ENCODE peak calls at places on chromosomes 7 and 10, in seven cellular contexts. Q, W, S, J, K, C and V are unnamed samples.

GRCh38 chr10:63675171-63675570 is 154.0 kb downstream of the REEP3 start:
- DNase-seq in S (peak), J (no peak), W (no peak), K (no peak), Q (peak), C (no peak), V (no peak)

GRCh38 chr7:128867842-128868623 is 5.4 kb downstream of the ATP6V1F start:
- DNase-seq in C (no peak), J (no peak), S (peak), W (no peak), Q (no peak), K (no peak), V (no peak)

GRCh38 chr7:138785587-138786437 is 12.0 kb upstream of the TMEM213 start:
- DNase-seq in J (no peak), Q (no peak), C (peak), S (no peak), K (peak), W (no peak), V (no peak)

GRCh38 chr7:125061-125471 is 67.3 kb upstream of the FAM20C start:
- DNase-seq in J (no peak), K (no peak), Q (no peak), C (no peak), S (no peak), W (no peak), V (no peak)

GRCh38 chr7:129827467-129827990 is 125.2 kb downstream of the UBE2H start:
- DNase-seq in Q (no peak), W (no peak), C (no peak), K (no peak), S (no peak), J (no peak), V (no peak)

GRCh38 chr7:138886501-138886917 is 88.5 kb upstream of the ATP6V0A4 start:
- DNase-seq in J (peak), Q (peak), K (peak), W (peak), S (peak), C (peak), V (peak)

GRCh38 chr7:156966387-156966786 is 16.9 kb downstream of the NOM1 start:
- DNase-seq in S (no peak), W (no peak), C (no peak), J (no peak), Q (no peak), K (no peak), V (no peak)

GRCh38 chr7:131307627-131308026 is 20.0 kb upstream of the MKLN1 start:
- DNase-seq in W (no peak), S (no peak), J (no peak), Q (no peak), K (no peak), C (no peak), V (no peak)

GRCh38 chr7:1317654-1318450 is 85.2 kb downstream of the UNCX start:
- DNase-seq in K (no peak), S (no peak), Q (no peak), J (no peak), C (no peak), W (no peak), V (no peak)

DNA sequence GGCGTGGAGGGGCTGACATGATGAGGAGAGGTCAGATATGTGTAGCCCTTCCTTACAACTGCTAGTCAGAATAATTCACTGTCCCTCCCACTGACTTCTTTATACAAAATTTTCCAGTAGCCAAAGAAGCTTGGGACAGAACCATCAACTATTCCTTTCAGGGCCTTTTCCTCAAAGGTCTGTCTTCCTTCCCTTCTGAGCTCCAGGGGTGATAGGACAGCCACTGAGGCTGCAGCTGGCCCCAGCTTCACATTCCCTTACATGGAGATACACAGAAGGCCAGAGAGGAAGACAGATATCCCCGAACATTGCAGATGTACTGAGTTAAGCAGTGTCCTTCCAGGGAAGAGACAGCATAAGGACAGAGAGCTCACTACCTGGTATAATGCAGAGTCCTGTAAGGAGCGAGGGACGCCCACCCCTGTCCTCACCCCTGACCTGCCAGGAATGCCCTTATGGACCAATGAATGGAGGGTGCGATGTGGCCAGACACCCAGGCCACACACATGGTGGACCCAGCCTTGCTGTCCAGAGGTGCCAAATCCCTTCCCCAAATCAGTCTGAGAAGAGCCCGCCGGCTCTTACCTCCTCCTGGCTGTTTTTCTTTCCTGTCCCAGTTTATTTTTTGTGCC is 754.7 kb downstream of the GRID1 start:
- DNase-seq in J (no peak), K (no peak), Q (no peak), S (no peak), C (no peak), W (no peak), V (no peak)
- H3K4me3 ChIP-seq in J (no peak), K (no peak), Q (no peak), S (no peak), C (no peak), W (no peak), V (no peak)

GRCh38 chr7:33107136-33108066 is 1.8 kb downstream of the RP9 start:
- DNase-seq in W (peak), Q (peak), K (peak), C (no peak), J (peak), S (peak), V (peak)
- H3K4me3 ChIP-seq in W (peak), Q (peak), K (peak), C (peak), J (peak), S (peak), V (peak)

GRCh38 chr10:35074266-35074665 is 15.9 kb downstream of the CUL2 start:
- DNase-seq in W (no peak), Q (no peak), K (no peak), J (no peak), C (no peak), S (peak), V (no peak)

GRCh38 chr10:35075228-35075627 is 14.9 kb downstream of the CUL2 start:
- DNase-seq in W (no peak), J (no peak), S (no peak), K (no peak), C (no peak), Q (no peak), V (no peak)

GRCh38 chr10:35070521-35070920 is 19.6 kb downstream of the CUL2 start:
- DNase-seq in S (no peak), Q (no peak), W (no peak), J (no peak), K (no peak), C (no peak), V (no peak)
- H3K4me3 ChIP-seq in S (no peak), Q (no peak), W (no peak), J (no peak), K (no peak), C (no peak), V (no peak)

GRCh38 chr7:150463461-150463860 is 13.0 kb downstream of the GIMAP8 start:
- DNase-seq in K (no peak), W (no peak), Q (no peak), C (no peak), J (no peak), S (no peak), V (peak)

GRCh38 chr7:150468241-150468640 is 17.8 kb downstream of the GIMAP8 start:
- DNase-seq in W (no peak), K (no peak), Q (no peak), S (no peak), C (no peak), J (no peak), V (no peak)

GRCh38 chr7:150464962-150465361 is 14.5 kb downstream of the GIMAP8 start:
- DNase-seq in J (no peak), C (no peak), S (no peak), K (no peak), Q (no peak), W (no peak), V (no peak)

GRCh38 chr7:150465414-150465813 is 15.0 kb downstream of the GIMAP8 start:
- DNase-seq in J (no peak), K (no peak), W (no peak), Q (no peak), S (no peak), C (no peak), V (no peak)

DNA sequence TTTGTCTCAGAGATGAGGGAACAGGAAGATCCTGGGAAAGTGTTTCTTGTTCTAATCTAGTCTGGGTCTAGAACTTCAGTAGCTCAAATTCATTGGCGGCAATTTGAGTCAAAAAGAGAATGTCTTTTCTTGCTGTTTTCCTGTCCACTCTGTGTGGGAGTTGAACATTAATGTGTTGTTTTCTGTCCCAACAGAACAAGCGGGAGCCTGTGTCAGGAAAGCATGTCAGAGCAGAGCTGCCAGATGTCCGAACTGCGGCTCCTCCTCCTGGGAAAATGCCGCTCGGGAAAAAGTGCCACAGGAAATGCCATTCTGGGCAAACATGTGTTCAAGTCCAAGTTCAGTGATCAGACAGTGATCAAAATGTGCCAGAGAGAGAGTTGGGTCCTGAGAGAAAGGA is 16.0 kb downstream of the GIMAP8 start:
- DNase-seq in K (no peak), Q (no peak), C (no peak), S (no peak), W (no peak), J (no peak), V (no peak)
- H3K4me3 ChIP-seq in K (no peak), Q (no peak), C (no peak), S (no peak), W (no peak), J (no peak), V (no peak)

GRCh38 chr7:36308031-36308430 is 81.6 kb upstream of the ANLN start:
- DNase-seq in W (no peak), J (no peak), K (no peak), C (no peak), S (no peak), Q (no peak), V (no peak)

GRCh38 chr7:36305648-36306047 is 84.0 kb upstream of the ANLN start:
- DNase-seq in C (no peak), S (no peak), W (no peak), K (no peak), Q (no peak), J (no peak), V (no peak)

GRCh38 chr7:36309301-36309700 is 80.4 kb upstream of the ANLN start:
- DNase-seq in Q (no peak), K (no peak), S (no peak), J (no peak), C (no peak), W (no peak), V (no peak)

GRCh38 chr7:36305226-36305625 is 84.4 kb upstream of the ANLN start:
- DNase-seq in C (no peak), W (no peak), K (no peak), J (no peak), S (no peak), Q (no peak), V (no peak)

GRCh38 chr7:36306722-36307121 is 82.9 kb upstream of the ANLN start:
- DNase-seq in Q (no peak), S (no peak), W (no peak), C (no peak), J (no peak), K (no peak), V (no peak)
- H3K4me3 ChIP-seq in Q (no peak), S (no peak), W (no peak), C (no peak), J (no peak), K (no peak), V (no peak)

GRCh38 chr10:16968722-16969055 is 151.5 kb upstream of the RSU1 start:
- DNase-seq in Q (no peak), K (no peak), W (no peak), C (no peak), J (no peak), S (no peak), V (no peak)
- H3K4me3 ChIP-seq in Q (no peak), K (no peak), W (no peak), C (no peak), J (peak), S (no peak), V (no peak)

GRCh38 chr10:7408494-7409044 is 2.3 kb downstream of the SFMBT2 start:
- DNase-seq in W (peak), K (no peak), C (no peak), J (peak), S (peak), Q (no peak), V (no peak)

GRCh38 chr10:7409732-7410168 is 1.1 kb downstream of the SFMBT2 start:
- DNase-seq in S (peak), C (no peak), W (peak), K (no peak), J (peak), Q (no peak), V (no peak)

GRCh38 chr10:7408003-7408493 is 2.8 kb downstream of the SFMBT2 start:
- DNase-seq in J (peak), Q (no peak), K (no peak), S (peak), W (peak), C (no peak), V (no peak)

GRCh38 chr10:7410306-7410799 is 481 bp downstream of the SFMBT2 start:
- DNase-seq in W (peak), Q (no peak), J (peak), C (no peak), S (peak), K (no peak), V (no peak)

GRCh38 chr10:7409045-7409731 is 1.6 kb downstream of the SFMBT2 start:
- DNase-seq in W (peak), Q (no peak), C (no peak), S (peak), J (peak), K (no peak), V (peak)
- H3K4me3 ChIP-seq in W (peak), Q (peak), C (no peak), S (peak), J (peak), K (no peak), V (peak)

DNA sequence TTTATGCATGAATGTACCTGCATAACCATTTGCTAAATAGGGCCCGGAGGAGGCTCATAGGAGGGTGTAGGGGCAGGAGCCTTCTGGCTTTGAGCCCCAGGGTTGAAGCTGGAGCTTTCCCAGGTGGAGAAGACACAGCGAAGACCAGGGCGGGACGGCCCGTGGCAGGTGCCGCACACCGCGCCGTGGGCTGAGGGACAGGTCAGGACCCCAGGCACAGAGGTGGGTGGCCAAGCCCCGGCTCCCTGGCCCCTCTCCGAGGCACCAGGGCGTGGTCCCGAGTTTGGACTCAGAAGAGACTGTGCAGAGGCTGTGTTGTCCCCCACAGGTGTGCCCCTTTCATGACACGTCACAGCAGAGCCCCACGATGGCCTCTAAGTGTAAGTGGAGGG is 56.5 kb downstream of the PWWP2B start:
- DNase-seq in C (no peak), Q (no peak), K (no peak), J (no peak), S (no peak), W (no peak), V (no peak)
- H3K4me3 ChIP-seq in C (no peak), Q (no peak), K (no peak), J (peak), S (no peak), W (no peak), V (no peak)

DNA sequence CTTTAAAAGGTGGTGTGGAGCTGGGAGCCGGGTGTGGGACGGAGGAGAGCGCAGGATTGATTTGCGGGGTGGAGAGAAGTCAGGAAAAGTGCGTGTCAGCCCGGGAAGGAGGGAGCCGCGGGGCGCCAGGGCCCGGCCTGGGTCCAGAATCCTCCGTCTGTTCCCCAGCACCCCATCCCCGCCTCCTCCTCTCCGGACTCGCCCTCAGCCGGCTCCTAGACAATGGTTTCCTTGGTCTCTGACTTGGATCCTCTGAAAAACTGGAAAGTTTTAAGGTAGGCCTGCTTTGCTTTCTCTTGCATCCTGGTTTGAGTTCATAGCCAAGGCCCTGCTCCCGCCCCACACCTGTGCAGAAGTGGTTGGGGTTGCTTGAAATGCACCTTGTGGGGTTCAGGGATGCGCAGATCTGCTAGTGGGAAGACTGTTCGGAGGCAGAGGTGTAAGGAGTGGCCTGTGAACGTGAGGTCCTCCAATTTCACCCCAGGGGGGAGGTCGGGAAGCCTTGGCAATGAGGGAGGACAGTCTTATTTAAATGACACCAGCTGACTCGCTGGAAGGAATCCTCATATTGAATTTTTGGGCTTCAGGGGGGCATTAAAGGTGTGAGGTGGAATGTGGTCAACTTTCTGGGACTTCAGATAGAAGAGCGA is 219.0 kb upstream of the CELF2 start:
- DNase-seq in S (peak), Q (no peak), C (no peak), J (peak), K (no peak), W (no peak), V (no peak)
- H3K4me3 ChIP-seq in S (peak), Q (no peak), C (no peak), J (peak), K (no peak), W (no peak), V (no peak)

DNA sequence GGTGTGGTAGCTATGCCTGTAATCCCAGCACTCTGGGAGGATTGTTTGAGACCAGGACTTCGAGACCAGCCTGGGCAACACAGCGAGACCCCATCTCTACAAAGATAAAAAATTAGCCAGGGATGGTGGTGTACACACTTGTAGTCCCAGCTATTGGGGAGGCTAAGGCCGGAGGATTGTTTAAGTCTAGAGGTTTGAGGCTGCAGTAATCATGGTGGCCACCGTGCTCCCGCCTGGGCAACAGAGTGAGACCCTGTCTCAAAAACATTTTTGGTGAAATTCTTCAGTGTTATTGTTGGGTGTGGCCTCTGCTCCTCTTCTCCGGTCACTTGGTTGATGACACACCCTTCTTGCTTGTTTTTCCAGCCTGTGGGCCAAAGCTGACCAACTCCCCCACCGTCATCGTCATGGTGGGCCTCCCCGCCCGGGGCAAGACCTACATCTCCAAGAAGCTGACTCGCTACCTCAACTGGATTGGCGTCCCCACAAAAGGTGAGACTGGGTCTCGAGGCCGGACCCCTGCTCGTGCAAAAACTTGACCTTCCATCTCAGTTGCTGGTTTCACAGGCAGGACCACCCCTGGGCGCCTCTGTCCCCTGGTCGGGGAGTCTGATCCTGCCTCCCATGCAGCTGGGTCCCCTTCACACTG is 10.6 kb downstream of the PFKFB3 start:
- DNase-seq in K (no peak), C (no peak), S (no peak), W (no peak), Q (no peak), J (no peak), V (no peak)
- H3K4me3 ChIP-seq in K (no peak), C (no peak), S (no peak), W (no peak), Q (no peak), J (no peak), V (no peak)